ENCODE peak calls at places on chromosomes 1 and 21, in eight cellular contexts. F is activated CD4-positive, alpha-beta T cell treated with anti-CD3 and anti-CD28 coated beads for 24 hours; Z is Right ventricle myocardium superior; U is AG08395; R is activated naive CD4-positive, alpha-beta T cell treated with Interleukin-2 at 50 U/mL for 16 hours; X is non-pigmented ciliary epithelial cell; Y is amniotic stem cell; C is AG04450. T is an unnamed sample.

GRCh38 chr1:182716740-182717720 is 32.6 kb upstream of the RGS8 start:
- DNase-seq in F (no peak), Z (no peak), U (no peak), R (no peak), X (no peak), Y (no peak), C (no peak), T (no peak)

GRCh38 chr21:44927587-44928461 is 7.1 kb upstream of the ITGB2 start:
- DNase-seq in F (peak; percentile 90), Z (peak; percentile 70), U (peak; percentile 67), R (peak; percentile 88), X (no peak), Y (peak; percentile 20), C (no peak), T (peak; percentile 91)

GRCh38 chr1:109500886-109501285 is 7.0 kb downstream of the CYB561D1 start:
- DNase-seq in F (no peak), Z (no peak), U (peak; percentile 62), R (no peak), X (no peak), Y (peak; percentile 44), C (no peak), T (no peak)

GRCh38 chr1:44655609-44656008 is 18.7 kb downstream of the TMEM53 start:
- DNase-seq in F (no peak), Z (no peak), U (peak; percentile 59), R (no peak), X (no peak), Y (no peak), C (no peak), T (no peak)

GRCh38 chr1:94619731-94620130 is 78.2 kb upstream of the F3 start:
- DNase-seq in F (no peak), Z (no peak), U (no peak), R (no peak), X (no peak), Y (no peak), C (no peak), T (no peak)

GRCh38 chr1:100710881-100711660 is 8.5 kb upstream of the VCAM1 start:
- DNase-seq in F (no peak), Z (no peak), U (peak; percentile 31), R (no peak), X (no peak), Y (no peak), C (peak; percentile 44), T (no peak)

GRCh38 chr1:98049370-98050115 is 128.7 kb upstream of the DPYD start:
- DNase-seq in F (no peak), Z (peak; percentile 37), U (peak; percentile 26), R (no peak), X (no peak), Y (no peak), C (no peak), T (no peak)

GRCh38 chr1:164682570-164682969 is 123.6 kb downstream of the PBX1 start:
- DNase-seq in F (no peak), Z (no peak), U (no peak), R (no peak), X (no peak), Y (no peak), C (no peak), T (no peak)

GRCh38 chr1:234604726-234605492 is 5.1 kb downstream of the IRF2BP2 start:
- DNase-seq in F (no peak), Z (no peak), U (no peak), R (no peak), X (no peak), Y (no peak), C (no peak), T (no peak)

GRCh38 chr21:26043891-26044290 is 126.7 kb downstream of the APP start:
- DNase-seq in F (no peak), Z (no peak), U (no peak), R (no peak), X (no peak), Y (no peak), C (no peak), T (no peak)

GRCh38 chr1:234645474-234645953 is 35.5 kb upstream of the IRF2BP2 start:
- DNase-seq in F (no peak), Z (no peak), U (no peak), R (no peak), X (no peak), Y (no peak), C (no peak), T (no peak)

GRCh38 chr1:159862557-159862956 is at the start of gene VSIG8:
- DNase-seq in F (no peak), Z (no peak), U (no peak), R (no peak), X (no peak), Y (no peak), C (no peak), T (no peak)

GRCh38 chr21:43210454-43211084 is 41.8 kb downstream of the CRYAA start:
- DNase-seq in F (no peak), Z (peak; percentile 13), U (no peak), R (no peak), X (no peak), Y (no peak), C (no peak), T (no peak)

GRCh38 chr1:201648066-201648910 is 109.4 kb downstream of the NAV1 start:
- DNase-seq in F (no peak), Z (peak; percentile 76), U (peak; percentile 54), R (no peak), X (no peak), Y (peak; percentile 71), C (no peak), T (no peak)

GRCh38 chr1:119594386-119594785 is 53.7 kb downstream of the ZNF697 start:
- DNase-seq in F (no peak), Z (no peak), U (peak; percentile 23), R (no peak), X (no peak), Y (no peak), C (no peak), T (no peak)

GRCh38 chr21:34187935-34188334 is 114.6 kb downstream of the MRPS6 start:
- DNase-seq in F (no peak), Z (peak; percentile 74), U (peak; percentile 85), R (no peak), X (no peak), Y (no peak), C (no peak), T (no peak)

GRCh38 chr1:228000836-228001563 is 5.8 kb upstream of the WNT3A start:
- DNase-seq in F (no peak), Z (no peak), U (peak; percentile 1), R (no peak), X (no peak), Y (no peak), C (no peak), T (peak; percentile 25)

GRCh38 chr1:45552309-45552708 is 1.7 kb downstream of the AKR1A1 start:
- DNase-seq in F (no peak), Z (no peak), U (no peak), R (no peak), X (no peak), Y (no peak), C (no peak), T (no peak)

GRCh38 chr1:180131510-180131909 is 23.2 kb upstream of the QSOX1 start:
- DNase-seq in F (no peak), Z (no peak), U (peak; percentile 86), R (no peak), X (peak; percentile 75), Y (peak; percentile 34), C (peak; percentile 93), T (peak; percentile 51)

GRCh38 chr1:33149453-33150190 is 32.2 kb downstream of the TRIM62 start:
- DNase-seq in F (no peak), Z (no peak), U (no peak), R (no peak), X (no peak), Y (no peak), C (no peak), T (no peak)

GRCh38 chr1:17916702-17917101 is 161.6 kb downstream of the ACTL8 start:
- DNase-seq in F (no peak), Z (no peak), U (no peak), R (no peak), X (no peak), Y (no peak), C (no peak), T (no peak)

GRCh38 chr1:119147626-119148180 is 7.2 kb upstream of the WARS2 start:
- DNase-seq in F (no peak), Z (no peak), U (peak; percentile 11), R (no peak), X (no peak), Y (no peak), C (no peak), T (no peak)

GRCh38 chr21:42400525-42400924 is 3.2 kb upstream of the UBASH3A start:
- DNase-seq in F (no peak), Z (no peak), U (no peak), R (peak; percentile 38), X (no peak), Y (no peak), C (no peak), T (no peak)

GRCh38 chr1:69258842-69259241 is 308.9 kb upstream of the LRRC7 start:
- DNase-seq in F (no peak), Z (no peak), U (no peak), R (no peak), X (no peak), Y (no peak), C (no peak), T (no peak)

GRCh38 chr1:108142773-108143394 is 57.3 kb downstream of the SLC25A24 start:
- DNase-seq in F (no peak), Z (no peak), U (peak; percentile 35), R (no peak), X (no peak), Y (no peak), C (no peak), T (no peak)

GRCh38 chr21:43574741-43575465 is 84.4 kb downstream of the HSF2BP start:
- DNase-seq in F (no peak), Z (peak; percentile 70), U (no peak), R (no peak), X (no peak), Y (no peak), C (no peak), T (no peak)

GRCh38 chr21:26072891-26073615 is 97.5 kb downstream of the APP start:
- DNase-seq in F (no peak), Z (no peak), U (peak; percentile 61), R (no peak), X (peak; percentile 78), Y (no peak), C (peak; percentile 44), T (no peak)

GRCh38 chr1:221987860-221988520 is 246.1 kb upstream of the DUSP10 start:
- DNase-seq in F (no peak), Z (no peak), U (peak; percentile 33), R (no peak), X (peak; percentile 90), Y (no peak), C (peak; percentile 73), T (no peak)

GRCh38 chr1:232743999-232744398 is 61.2 kb upstream of the MAP10 start:
- DNase-seq in F (no peak), Z (no peak), U (no peak), R (no peak), X (no peak), Y (no peak), C (no peak), T (no peak)

T was measured in activated CD8-positive, alpha-beta memory T cell treated with anti-CD3 and anti-CD28 coated beads, Interleukin-2, amount 10 ng/mL, durations not matched to agents 7 days and 5 days.